ENCODE peak calls at places on chromosomes 16 and 17, in seven cellular contexts. N is ovary, J is cardiac muscle cell, W is MM.1S, D is mucosa of descending colon, B is heart left ventricle, E is endodermal cell. H is an unnamed sample.

GRCh38 chr17:17681744-17682292 is 560 bp downstream of the RAI1 start:
- DNase-seq in B (peak; percentile 64), N (peak; percentile 74), E (peak; percentile 76), W (peak; percentile 35), J (no peak), D (peak; percentile 80), H (peak; percentile 87)

GRCh38 chr17:77527836-77528505 is 387.2 kb downstream of the SEC14L1 start:
- DNase-seq in E (peak; percentile 55), J (no peak), N (no peak), B (no peak), D (no peak), W (no peak), H (peak; percentile 71)

GRCh38 chr16:15976929-15977637 is 27.7 kb downstream of the ABCC1 start:
- DNase-seq in W (no peak), E (no peak), J (no peak), B (no peak), D (no peak), N (peak; percentile 41), H (no peak)

GRCh38 chr16:87492241-87492635 is 586 bp downstream of the ZCCHC14 start:
- DNase-seq in D (no peak), W (no peak), J (no peak), B (no peak), N (no peak), E (no peak), H (peak; percentile 83)

GRCh38 chr16:87331241-87331801 is 14.1 kb upstream of the C16orf95 start:
- DNase-seq in B (no peak), E (no peak), W (no peak), D (no peak), J (no peak), N (no peak), H (peak; percentile 81)

GRCh38 chr16:49876716-49877129 is 20.8 kb upstream of the ZNF423 start:
- DNase-seq in W (peak; percentile 42), J (peak; percentile 76), D (peak; percentile 89), B (peak; percentile 76), N (peak; percentile 68), E (peak; percentile 97), H (peak; percentile 98)

GRCh38 chr16:27879601-27880247 is 183.8 kb downstream of the GSG1L start:
- DNase-seq in D (no peak), W (no peak), B (peak; percentile 27), J (peak; percentile 6), E (no peak), N (no peak), H (peak; percentile 72)

GRCh38 chr16:31411024-31411845 is 16.9 kb downstream of the COX6A2 start:
- DNase-seq in W (no peak), D (peak; percentile 28), E (no peak), B (no peak), J (no peak), N (no peak), H (no peak)

GRCh38 chr16:49661465-49662187 is 194.3 kb downstream of the ZNF423 start:
- DNase-seq in W (no peak), N (no peak), E (no peak), D (no peak), J (no peak), B (no peak), H (peak; percentile 71)

GRCh38 chr17:46741122-46741725 is 77.3 kb downstream of the WNT3 start:
- DNase-seq in D (no peak), W (no peak), N (no peak), J (no peak), E (no peak), B (no peak), H (no peak)

GRCh38 chr17:8925808-8926207 is 39.7 kb downstream of the PIK3R5 start:
- DNase-seq in N (no peak), J (no peak), D (no peak), B (no peak), W (no peak), E (no peak), H (no peak)

GRCh38 chr16:82152192-82152591 is 17.8 kb downstream of the MPHOSPH6 start:
- DNase-seq in D (no peak), N (no peak), J (peak; percentile 9), E (no peak), B (no peak), W (no peak), H (no peak)

GRCh38 chr16:84816485-84816884 is 3.3 kb upstream of the CRISPLD2 start:
- DNase-seq in W (no peak), E (no peak), J (no peak), N (peak; percentile 12), D (peak; percentile 22), B (no peak), H (no peak)

GRCh38 chr17:76940293-76940692 is 72.1 kb downstream of the MGAT5B start:
- DNase-seq in W (no peak), D (no peak), B (no peak), E (peak; percentile 83), J (no peak), N (no peak), H (no peak)

GRCh38 chr16:57630402-57630787 is 2.0 kb downstream of the ADGRG1 start:
- DNase-seq in N (no peak), J (no peak), W (no peak), D (no peak), B (no peak), E (peak; percentile 89), H (no peak)

DNA sequence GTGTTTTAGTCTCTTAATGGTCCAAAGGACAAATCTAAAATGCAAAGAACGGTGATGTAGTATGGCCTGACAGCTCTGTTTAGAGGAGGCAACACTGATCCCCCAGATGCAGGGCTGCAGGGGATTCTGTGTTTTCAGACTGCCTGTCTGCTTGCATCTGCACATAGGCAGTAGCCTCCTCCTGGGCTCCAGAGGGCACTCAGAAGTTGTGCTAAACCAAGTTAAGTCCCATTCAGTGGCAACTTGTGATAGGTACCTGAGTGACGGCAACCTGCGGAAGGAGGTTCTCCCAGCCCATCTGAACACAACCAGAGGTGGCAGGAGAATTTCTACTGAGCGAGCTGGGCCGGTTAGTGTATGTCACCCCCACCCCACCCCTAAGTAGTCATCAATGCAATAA is 9.9 kb downstream of the HAS3 start:
- DNase-seq in D (no peak), E (no peak), J (no peak), B (no peak), N (no peak), W (no peak), H (no peak)
- H3K36me3 ChIP-seq in D (no peaks in the 10 kb centered on the region), E (peaks cover 48% of the 10 kb centered on the region), J (peaks cover 12% of the 10 kb centered on the region), B (no peaks in the 10 kb centered on the region), N (no peaks in the 10 kb centered on the region), W (no peaks in the 10 kb centered on the region), H (peaks cover 73% of the 10 kb centered on the region)

DNA sequence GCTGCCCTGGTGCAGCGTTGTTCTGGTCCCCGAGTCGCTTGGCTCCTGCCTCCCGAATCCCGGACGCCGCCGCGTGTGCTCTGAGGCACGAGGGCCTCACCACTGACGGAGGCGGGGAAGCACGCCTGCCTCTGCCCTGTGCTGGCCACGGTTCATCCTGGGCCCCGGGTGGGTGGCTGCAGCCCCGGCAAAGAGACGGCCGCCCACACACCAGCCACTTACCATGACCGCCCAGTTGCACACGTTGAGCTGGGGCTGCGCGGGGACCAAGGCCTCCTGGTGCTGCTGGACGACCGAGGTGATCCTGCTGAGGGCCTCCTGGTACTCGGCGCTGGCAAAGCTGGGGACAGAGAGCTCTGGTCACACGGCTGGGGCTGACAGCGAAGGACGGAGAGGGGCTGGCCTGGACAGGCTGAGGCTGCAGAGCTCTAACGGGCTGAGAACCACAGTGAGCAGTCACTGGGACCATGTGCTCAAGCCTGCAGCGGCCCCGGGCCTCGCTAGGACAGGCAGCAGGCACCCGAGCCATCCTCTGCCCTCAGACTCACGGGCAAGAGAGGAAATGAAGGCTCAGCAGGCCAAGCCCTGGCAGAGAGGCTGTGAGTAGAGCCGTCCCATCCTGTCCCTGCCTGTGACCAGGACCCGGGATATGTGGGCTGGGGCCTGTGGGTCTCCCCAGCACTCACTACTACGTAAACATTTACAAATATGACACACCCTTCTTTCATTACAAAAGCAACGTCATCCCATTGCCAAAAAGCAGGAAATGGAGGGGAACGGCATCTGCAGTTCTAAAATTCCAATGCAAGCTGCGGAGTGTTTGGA is 6.3 kb upstream of the APRT start:
- DNase-seq in W (no peak), J (no peak), N (no peak), D (no peak), B (no peak), E (no peak), H (no peak)
- TF ChIP-seq CTCF in W (no peak), J (no peak), N (no peak), D (no peak), B (no peak), E (no peak), H (no peak)

DNA sequence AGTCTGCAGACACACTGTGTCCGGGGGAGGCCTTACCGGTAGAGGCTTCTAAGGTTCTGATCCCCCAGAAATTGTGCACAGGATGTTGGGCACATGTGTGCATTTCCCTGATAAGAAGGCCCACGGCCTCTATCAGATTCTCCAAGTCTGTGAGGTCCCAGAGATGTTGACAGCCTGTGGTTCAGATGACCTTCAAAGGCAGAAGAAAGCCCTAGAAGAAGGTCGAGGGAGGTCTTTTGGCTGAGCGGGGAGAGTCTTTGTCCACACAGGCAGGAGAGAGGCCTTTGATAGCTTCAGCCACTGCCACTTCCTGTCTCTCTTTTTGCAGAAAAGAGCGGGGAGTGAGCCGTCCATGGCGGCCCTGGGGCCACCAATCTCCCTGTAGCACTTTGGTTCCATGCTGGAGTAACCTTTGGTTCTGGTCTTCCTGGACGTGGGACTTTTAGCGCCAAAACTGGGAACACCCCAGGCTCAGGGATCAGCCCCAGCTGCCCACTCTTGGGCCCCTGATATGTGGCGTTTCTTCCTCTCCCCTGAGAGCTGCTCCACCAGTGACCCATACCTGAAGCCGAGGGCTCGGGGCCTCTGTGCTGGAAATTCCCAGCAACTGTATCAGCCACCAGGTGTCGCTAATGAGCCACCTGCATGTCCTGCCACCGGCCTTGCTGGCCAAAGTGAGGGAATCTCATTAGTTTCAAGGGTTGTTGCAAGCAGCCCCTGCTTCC is 28.1 kb upstream of the LGALS9 start:
- DNase-seq in E (peak; percentile 98), D (peak; percentile 74), W (peak; percentile 66), J (peak; percentile 87), B (peak; percentile 70), N (peak; percentile 79), H (peak; percentile 99)
- H3K36me3 ChIP-seq in E (peaks cover 13% of the 10 kb centered on the region), D (no peaks in the 10 kb centered on the region), W (no peaks in the 10 kb centered on the region), J (peaks cover 9% of the 10 kb centered on the region), B (no peaks in the 10 kb centered on the region), N (no peaks in the 10 kb centered on the region), H (no peaks in the 10 kb centered on the region)

DNA sequence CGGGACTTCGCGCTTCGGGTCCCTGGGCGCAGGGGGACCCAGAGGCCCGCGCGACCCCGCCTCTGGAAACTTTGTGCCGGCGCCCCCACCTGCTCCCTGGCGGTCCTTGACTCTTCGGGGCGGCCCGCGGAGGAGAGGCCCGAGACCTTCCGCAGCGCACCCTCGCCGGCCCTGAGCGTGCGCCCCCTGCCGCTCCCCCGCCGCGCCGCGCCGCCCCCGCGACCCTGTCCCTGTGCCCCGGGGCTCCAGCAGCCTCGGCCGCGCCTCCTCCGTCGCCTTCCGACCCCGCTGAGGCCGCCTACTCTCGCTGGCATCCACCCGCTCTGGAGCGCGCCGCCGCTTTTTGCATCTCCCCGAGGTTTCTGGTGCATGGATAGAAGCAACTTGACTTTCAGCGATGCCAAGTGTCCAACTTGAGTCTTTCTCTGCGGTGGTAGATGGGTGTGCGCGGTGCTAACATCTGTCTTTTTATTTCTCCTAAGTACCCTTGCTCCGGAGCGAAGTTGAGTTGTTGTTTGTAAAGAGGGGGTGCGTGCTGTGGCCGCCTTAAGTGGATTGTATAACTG is 414 bp downstream of the DUSP14 start:
- DNase-seq in J (peak; percentile 87), N (peak; percentile 66), D (peak; percentile 75), W (peak; percentile 61), E (peak; percentile 95), B (peak; percentile 69), H (no peak)
- TF ChIP-seq CTCF in J (no peak), N (no peak), D (no peak), W (peak; percentile 14), E (peak; percentile 66), B (peak; percentile 56), H (peak; percentile 11)

GRCh38 chr17:43521389-43521788 is 24.8 kb downstream of the ETV4 start:
- DNase-seq in E (peak; percentile 15), D (no peak), N (no peak), W (no peak), B (no peak), J (no peak), H (no peak)
- H3K36me3 ChIP-seq in E (peaks cover 83% of the 10 kb centered on the region), D (peaks cover 8% of the 10 kb centered on the region), N (no peaks in the 10 kb centered on the region), W (peaks cover 15% of the 10 kb centered on the region), B (no peaks in the 10 kb centered on the region), J (peaks cover 58% of the 10 kb centered on the region), H (peaks cover 74% of the 10 kb centered on the region)

H was measured in osteoblast.